ENCODE peak calls at places on chromosomes 3 and 15, in seven cellular contexts. H is sciatic nerve; L is nucleus accumbens; Y is ELF-1; Z is KBM-7; T is naive thymus-derived CD4-positive, alpha-beta T cell; K is HFF-Myc. A is an unnamed sample.

GRCh38 chr15:68028137-68028771 is 25.9 kb upstream of the PIAS1 start:
- DNase-seq in L (no peak), H (no peak), Z (no peak), T (no peak), Y (peak; percentile 60), K (no peak), A (no peak)

GRCh38 chr3:100852882-100853281 is 140.3 kb downstream of the ABI3BP start:
- DNase-seq in Z (no peak), K (no peak), H (no peak), T (no peak), Y (no peak), L (no peak), A (peak; percentile 42)

GRCh38 chr3:126567696-126568438 is 9.1 kb upstream of the C3orf22 start:
- DNase-seq in K (no peak), Z (no peak), Y (no peak), T (no peak), H (no peak), L (no peak), A (no peak)

GRCh38 chr3:161171113-161171512 is 50.0 kb upstream of the NMD3 start:
- DNase-seq in Z (no peak), Y (peak; percentile 13), L (no peak), K (no peak), T (no peak), H (peak; percentile 64), A (no peak)

GRCh38 chr3:31196881-31197364 is 302.5 kb upstream of the GADL1 start:
- DNase-seq in K (peak; percentile 56), T (no peak), Y (peak; percentile 29), Z (no peak), L (no peak), H (peak; percentile 76), A (no peak)

GRCh38 chr15:39106913-39107312 is 474.0 kb upstream of the THBS1 start:
- DNase-seq in Y (no peak), K (no peak), Z (no peak), T (no peak), L (no peak), H (no peak), A (no peak)

GRCh38 chr3:152497457-152497856 is 228.7 kb downstream of the MBNL1 start:
- DNase-seq in T (no peak), H (no peak), L (no peak), Z (no peak), K (no peak), Y (no peak), A (no peak)

GRCh38 chr15:34161329-34161953 is 48.5 kb downstream of the KATNBL1 start:
- DNase-seq in Y (no peak), T (no peak), L (no peak), K (no peak), Z (peak; percentile 44), H (no peak), A (no peak)

GRCh38 chr15:70833897-70834765 is 19.8 kb downstream of the LARP6 start:
- DNase-seq in Y (peak; percentile 37), L (no peak), K (peak; percentile 76), H (no peak), T (no peak), Z (peak; percentile 41), A (no peak)

A was measured in Jurkat, Clone E6-1.